ENCODE peak calls at places on chromosomes 1 and 21, in ten cellular contexts. One of them, this sample, is unnamed.

GRCh38 chr21:45019887-45020537 is 54.4 kb upstream of the ADARB1 start:
- DNase-seq in HFF-Myc: no peak
- DNase-seq in thoracic aorta: no peak
- DNase-seq in body of pancreas: peak
- DNase-seq in endodermal cell: no peak
- DNase-seq in prostate gland: no peak
- DNase-seq in left ventricle myocardium inferior: peak
- DNase-seq in foreskin fibroblast: no peak
- DNase-seq in GM12865: no peak
- DNase-seq in esophagus squamous epithelium: no peak
- DNase-seq in this sample: no peak

GRCh38 chr1:170927955-170928850 is 7.1 kb upstream of the MROH9 start:
- DNase-seq in prostate gland: no peak
- DNase-seq in foreskin fibroblast: peak
- DNase-seq in thoracic aorta: no peak
- DNase-seq in esophagus squamous epithelium: no peak
- DNase-seq in endodermal cell: no peak
- DNase-seq in HFF-Myc: no peak
- DNase-seq in left ventricle myocardium inferior: no peak
- DNase-seq in body of pancreas: no peak
- DNase-seq in GM12865: no peak
- DNase-seq in this sample: no peak

GRCh38 chr1:117077267-117077666 is 17.1 kb downstream of the TTF2 start:
- DNase-seq in HFF-Myc: no peak
- DNase-seq in esophagus squamous epithelium: no peak
- DNase-seq in endodermal cell: no peak
- DNase-seq in thoracic aorta: no peak
- DNase-seq in foreskin fibroblast: peak
- DNase-seq in body of pancreas: no peak
- DNase-seq in left ventricle myocardium inferior: no peak
- DNase-seq in GM12865: no peak
- DNase-seq in prostate gland: no peak
- DNase-seq in this sample: peak

GRCh38 chr1:198848206-198848605 is 209.4 kb downstream of the PTPRC start:
- DNase-seq in prostate gland: no peak
- DNase-seq in GM12865: no peak
- DNase-seq in thoracic aorta: no peak
- DNase-seq in endodermal cell: no peak
- DNase-seq in left ventricle myocardium inferior: no peak
- DNase-seq in foreskin fibroblast: no peak
- DNase-seq in HFF-Myc: no peak
- DNase-seq in esophagus squamous epithelium: no peak
- DNase-seq in body of pancreas: no peak
- DNase-seq in this sample: no peak

GRCh38 chr1:54791880-54792522 is 9.1 kb downstream of the TTC22 start:
- DNase-seq in left ventricle myocardium inferior: no peak
- DNase-seq in endodermal cell: peak
- DNase-seq in thoracic aorta: no peak
- DNase-seq in prostate gland: no peak
- DNase-seq in body of pancreas: peak
- DNase-seq in GM12865: peak
- DNase-seq in esophagus squamous epithelium: no peak
- DNase-seq in foreskin fibroblast: peak
- DNase-seq in HFF-Myc: peak
- DNase-seq in this sample: no peak

GRCh38 chr1:160767417-160768294 is 28.3 kb upstream of the LY9 start:
- DNase-seq in body of pancreas: no peak
- DNase-seq in left ventricle myocardium inferior: no peak
- DNase-seq in GM12865: peak
- DNase-seq in prostate gland: no peak
- DNase-seq in esophagus squamous epithelium: no peak
- DNase-seq in foreskin fibroblast: no peak
- DNase-seq in thoracic aorta: no peak
- DNase-seq in endodermal cell: no peak
- DNase-seq in HFF-Myc: no peak
- DNase-seq in this sample: no peak

GRCh38 chr1:33383974-33384767 is 46.7 kb downstream of the PHC2 start:
- DNase-seq in body of pancreas: no peak
- DNase-seq in GM12865: no peak
- DNase-seq in endodermal cell: no peak
- DNase-seq in HFF-Myc: peak
- DNase-seq in foreskin fibroblast: peak
- DNase-seq in esophagus squamous epithelium: no peak
- DNase-seq in thoracic aorta: no peak
- DNase-seq in prostate gland: no peak
- DNase-seq in left ventricle myocardium inferior: no peak
- DNase-seq in this sample: peak

GRCh38 chr1:53060580-53060979 is 1.4 kb upstream of the PODN start:
- DNase-seq in endodermal cell: no peak
- DNase-seq in prostate gland: no peak
- DNase-seq in HFF-Myc: no peak
- DNase-seq in body of pancreas: no peak
- DNase-seq in left ventricle myocardium inferior: no peak
- DNase-seq in thoracic aorta: no peak
- DNase-seq in foreskin fibroblast: peak
- DNase-seq in esophagus squamous epithelium: no peak
- DNase-seq in GM12865: no peak
- DNase-seq in this sample: peak

GRCh38 chr1:43147625-43148319 is 24.3 kb downstream of the EBNA1BP2 start:
- DNase-seq in esophagus squamous epithelium: no peak
- DNase-seq in HFF-Myc: peak
- DNase-seq in prostate gland: peak
- DNase-seq in body of pancreas: peak
- DNase-seq in endodermal cell: peak
- DNase-seq in GM12865: no peak
- DNase-seq in thoracic aorta: peak
- DNase-seq in left ventricle myocardium inferior: peak
- DNase-seq in foreskin fibroblast: peak
- DNase-seq in this sample: no peak

GRCh38 chr1:174954686-174955669 is 44.8 kb upstream of the CACYBP start:
- DNase-seq in HFF-Myc: no peak
- DNase-seq in esophagus squamous epithelium: no peak
- DNase-seq in prostate gland: no peak
- DNase-seq in thoracic aorta: no peak
- DNase-seq in foreskin fibroblast: no peak
- DNase-seq in GM12865: no peak
- DNase-seq in endodermal cell: no peak
- DNase-seq in body of pancreas: no peak
- DNase-seq in left ventricle myocardium inferior: no peak
- DNase-seq in this sample: no peak

GRCh38 chr1:71089536-71090270 is 8.9 kb upstream of the ZRANB2 start:
- DNase-seq in thoracic aorta: no peak
- DNase-seq in foreskin fibroblast: peak
- DNase-seq in esophagus squamous epithelium: no peak
- DNase-seq in left ventricle myocardium inferior: no peak
- DNase-seq in body of pancreas: no peak
- DNase-seq in HFF-Myc: no peak
- DNase-seq in GM12865: no peak
- DNase-seq in prostate gland: no peak
- DNase-seq in endodermal cell: no peak
- DNase-seq in this sample: peak

GRCh38 chr1:71086331-71086730 is 5.5 kb upstream of the ZRANB2 start:
- DNase-seq in HFF-Myc: no peak
- DNase-seq in prostate gland: no peak
- DNase-seq in endodermal cell: no peak
- DNase-seq in foreskin fibroblast: peak
- DNase-seq in body of pancreas: no peak
- DNase-seq in left ventricle myocardium inferior: no peak
- DNase-seq in esophagus squamous epithelium: no peak
- DNase-seq in GM12865: no peak
- DNase-seq in thoracic aorta: no peak
- DNase-seq in this sample: peak

GRCh38 chr1:71087713-71088112 is 6.9 kb upstream of the ZRANB2 start:
- DNase-seq in endodermal cell: no peak
- DNase-seq in left ventricle myocardium inferior: no peak
- DNase-seq in GM12865: no peak
- DNase-seq in prostate gland: no peak
- DNase-seq in thoracic aorta: no peak
- DNase-seq in body of pancreas: no peak
- DNase-seq in foreskin fibroblast: no peak
- DNase-seq in esophagus squamous epithelium: no peak
- DNase-seq in HFF-Myc: no peak
- DNase-seq in this sample: no peak

GRCh38 chr1:71088645-71089287 is 7.9 kb upstream of the ZRANB2 start:
- DNase-seq in GM12865: no peak
- DNase-seq in thoracic aorta: no peak
- DNase-seq in body of pancreas: no peak
- DNase-seq in HFF-Myc: no peak
- DNase-seq in left ventricle myocardium inferior: no peak
- DNase-seq in foreskin fibroblast: peak
- DNase-seq in esophagus squamous epithelium: no peak
- DNase-seq in endodermal cell: no peak
- DNase-seq in prostate gland: no peak
- DNase-seq in this sample: no peak

DNA sequence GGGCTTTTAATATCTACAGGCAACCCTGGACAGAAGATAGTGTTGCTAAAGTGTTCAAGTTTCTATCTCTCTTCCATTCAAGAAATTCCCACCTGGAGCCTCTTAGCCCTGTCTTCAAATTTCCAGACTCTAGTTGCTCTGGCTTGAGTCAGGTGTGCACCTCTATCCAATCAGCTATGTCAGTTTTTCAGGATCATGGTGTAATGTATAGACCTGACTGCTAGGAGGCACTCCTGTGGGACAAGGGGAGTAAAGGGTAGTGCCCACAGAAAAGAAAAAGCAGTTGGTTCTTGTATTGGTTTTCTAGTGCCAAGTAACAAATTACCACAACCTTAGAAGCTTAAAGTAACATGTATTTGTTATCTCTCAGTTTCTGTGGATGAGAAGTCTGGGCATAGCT is 6.2 kb upstream of the ZRANB2 start:
- DNase-seq in body of pancreas: no peak
- DNase-seq in endodermal cell: no peak
- DNase-seq in prostate gland: no peak
- DNase-seq in left ventricle myocardium inferior: no peak
- DNase-seq in thoracic aorta: no peak
- DNase-seq in HFF-Myc: no peak
- DNase-seq in foreskin fibroblast: no peak
- DNase-seq in GM12865: no peak
- DNase-seq in esophagus squamous epithelium: no peak
- DNase-seq in this sample: no peak
- TF ChIP-seq CTCF in body of pancreas: no peak
- TF ChIP-seq CTCF in endodermal cell: peak
- TF ChIP-seq CTCF in prostate gland: no peak
- TF ChIP-seq CTCF in left ventricle myocardium inferior: no peak
- TF ChIP-seq CTCF in thoracic aorta: no peak
- TF ChIP-seq CTCF in HFF-Myc: no peak
- TF ChIP-seq CTCF in foreskin fibroblast: no peak
- TF ChIP-seq CTCF in GM12865: no peak
- TF ChIP-seq CTCF in esophagus squamous epithelium: no peak
- TF ChIP-seq CTCF in this sample: no peak

GRCh38 chr1:153792631-153793041 is 17.4 kb downstream of the SLC27A3 start:
- DNase-seq in HFF-Myc: no peak
- DNase-seq in thoracic aorta: no peak
- DNase-seq in left ventricle myocardium inferior: no peak
- DNase-seq in body of pancreas: no peak
- DNase-seq in endodermal cell: peak
- DNase-seq in foreskin fibroblast: no peak
- DNase-seq in esophagus squamous epithelium: no peak
- DNase-seq in GM12865: no peak
- DNase-seq in prostate gland: no peak
- DNase-seq in this sample: no peak

GRCh38 chr1:153790282-153790995 is 15.2 kb downstream of the SLC27A3 start:
- DNase-seq in GM12865: peak
- DNase-seq in thoracic aorta: no peak
- DNase-seq in foreskin fibroblast: peak
- DNase-seq in left ventricle myocardium inferior: peak
- DNase-seq in prostate gland: peak
- DNase-seq in esophagus squamous epithelium: no peak
- DNase-seq in HFF-Myc: no peak
- DNase-seq in endodermal cell: no peak
- DNase-seq in body of pancreas: peak
- DNase-seq in this sample: no peak

GRCh38 chr1:153790996-153791855 is 16.0 kb downstream of the SLC27A3 start:
- DNase-seq in body of pancreas: no peak
- DNase-seq in thoracic aorta: no peak
- DNase-seq in GM12865: peak
- DNase-seq in foreskin fibroblast: peak
- DNase-seq in HFF-Myc: no peak
- DNase-seq in esophagus squamous epithelium: no peak
- DNase-seq in left ventricle myocardium inferior: no peak
- DNase-seq in prostate gland: no peak
- DNase-seq in endodermal cell: no peak
- DNase-seq in this sample: peak

GRCh38 chr1:153793261-153793972 is 18.2 kb downstream of the SLC27A3 start:
- DNase-seq in thoracic aorta: no peak
- DNase-seq in foreskin fibroblast: no peak
- DNase-seq in left ventricle myocardium inferior: no peak
- DNase-seq in esophagus squamous epithelium: no peak
- DNase-seq in HFF-Myc: no peak
- DNase-seq in body of pancreas: no peak
- DNase-seq in prostate gland: no peak
- DNase-seq in endodermal cell: no peak
- DNase-seq in GM12865: no peak
- DNase-seq in this sample: no peak

GRCh38 chr1:153791856-153792253 is 16.6 kb downstream of the SLC27A3 start:
- DNase-seq in thoracic aorta: no peak
- DNase-seq in HFF-Myc: no peak
- DNase-seq in esophagus squamous epithelium: no peak
- DNase-seq in left ventricle myocardium inferior: no peak
- DNase-seq in prostate gland: no peak
- DNase-seq in foreskin fibroblast: peak
- DNase-seq in endodermal cell: no peak
- DNase-seq in body of pancreas: no peak
- DNase-seq in GM12865: peak
- DNase-seq in this sample: no peak
- H3K4me3 ChIP-seq in thoracic aorta: no peak
- H3K4me3 ChIP-seq in HFF-Myc: no peak
- H3K4me3 ChIP-seq in esophagus squamous epithelium: no peak
- H3K4me3 ChIP-seq in left ventricle myocardium inferior: no peak
- H3K4me3 ChIP-seq in prostate gland: no peak
- H3K4me3 ChIP-seq in foreskin fibroblast: no peak
- H3K4me3 ChIP-seq in endodermal cell: no peak
- H3K4me3 ChIP-seq in body of pancreas: no peak
- H3K4me3 ChIP-seq in GM12865: peak
- H3K4me3 ChIP-seq in this sample: no peak

DNA sequence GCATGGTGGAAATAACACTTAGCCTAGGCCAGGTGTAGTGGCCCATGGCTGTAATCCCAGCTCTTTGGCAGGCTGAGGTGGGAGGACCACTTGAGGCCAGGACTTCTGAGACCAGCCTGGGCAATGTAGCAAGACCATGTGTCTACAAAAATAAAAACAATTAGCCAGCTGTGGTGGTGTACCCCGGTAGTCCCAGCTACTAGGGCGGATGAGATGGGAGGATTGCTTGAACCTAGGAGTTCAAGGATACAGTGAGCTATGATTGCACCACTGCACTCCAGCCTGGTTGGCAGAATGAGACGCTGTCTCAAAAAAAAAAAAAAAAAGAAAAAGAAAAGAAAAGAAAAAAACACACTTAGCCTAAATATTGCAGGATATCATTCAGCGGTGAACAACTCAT is 20.9 kb downstream of the AK4 start:
- DNase-seq in esophagus squamous epithelium: no peak
- DNase-seq in endodermal cell: no peak
- DNase-seq in GM12865: no peak
- DNase-seq in body of pancreas: no peak
- DNase-seq in foreskin fibroblast: no peak
- DNase-seq in HFF-Myc: no peak
- DNase-seq in prostate gland: no peak
- DNase-seq in left ventricle myocardium inferior: no peak
- DNase-seq in thoracic aorta: no peak
- DNase-seq in this sample: no peak
- TF ChIP-seq CTCF in esophagus squamous epithelium: no peak
- TF ChIP-seq CTCF in endodermal cell: no peak
- TF ChIP-seq CTCF in GM12865: no peak
- TF ChIP-seq CTCF in body of pancreas: no peak
- TF ChIP-seq CTCF in foreskin fibroblast: no peak
- TF ChIP-seq CTCF in HFF-Myc: no peak
- TF ChIP-seq CTCF in prostate gland: no peak
- TF ChIP-seq CTCF in left ventricle myocardium inferior: no peak
- TF ChIP-seq CTCF in thoracic aorta: no peak
- TF ChIP-seq CTCF in this sample: no peak

GRCh38 chr1:27678747-27679146 is 6.8 kb upstream of the IFI6 start:
- DNase-seq in GM12865: no peak
- DNase-seq in prostate gland: no peak
- DNase-seq in foreskin fibroblast: no peak
- DNase-seq in body of pancreas: no peak
- DNase-seq in endodermal cell: no peak
- DNase-seq in HFF-Myc: no peak
- DNase-seq in left ventricle myocardium inferior: no peak
- DNase-seq in thoracic aorta: no peak
- DNase-seq in esophagus squamous epithelium: no peak
- DNase-seq in this sample: no peak
- H3K4me3 ChIP-seq in GM12865: no peak
- H3K4me3 ChIP-seq in prostate gland: no peak
- H3K4me3 ChIP-seq in foreskin fibroblast: no peak
- H3K4me3 ChIP-seq in body of pancreas: no peak
- H3K4me3 ChIP-seq in endodermal cell: no peak
- H3K4me3 ChIP-seq in HFF-Myc: no peak
- H3K4me3 ChIP-seq in left ventricle myocardium inferior: no peak
- H3K4me3 ChIP-seq in thoracic aorta: no peak
- H3K4me3 ChIP-seq in esophagus squamous epithelium: no peak
- H3K4me3 ChIP-seq in this sample: no peak